ENCODE peak calls at places on chromosomes 1 and 21, in seven cellular contexts. L is lower leg skin, Q is GM12878, T is Peyer's patch, N is tibial nerve, I is IMR-90, C is A549. W is an unnamed sample.

GRCh38 chr1:20325844-20326323 is 35.2 kb downstream of the VWA5B1 start:
- DNase-seq in Q (no peak), L (no peak), T (no peak), C (no peak), I (peak), N (no peak), W (no peak)

GRCh38 chr21:26147535-26147934 is 23.0 kb downstream of the APP start:
- DNase-seq in Q (no peak), T (no peak), C (no peak), N (no peak), L (no peak), I (no peak), W (no peak)

GRCh38 chr1:179825201-179825600 is 52.4 kb downstream of the TOR1AIP2 start:
- DNase-seq in I (no peak), N (peak), Q (no peak), T (no peak), L (peak), C (no peak), W (no peak)

GRCh38 chr1:107941123-107941522 is 23.9 kb downstream of the VAV3 start:
- DNase-seq in Q (no peak), N (no peak), I (no peak), L (no peak), T (no peak), C (no peak), W (no peak)

GRCh38 chr1:72366473-72366872 is 84.1 kb upstream of the NEGR1 start:
- DNase-seq in I (peak), L (peak), Q (no peak), C (no peak), N (no peak), T (no peak), W (no peak)

GRCh38 chr1:32353886-32354570 is 8.3 kb downstream of the FAM229A start:
- DNase-seq in I (peak), Q (no peak), C (no peak), N (no peak), T (no peak), L (no peak), W (peak)

GRCh38 chr1:213417846-213418245 is 366.8 kb downstream of the RPS6KC1 start:
- DNase-seq in C (no peak), N (no peak), L (no peak), Q (no peak), T (no peak), I (no peak), W (no peak)

GRCh38 chr1:227947678-227948492 is at the start of gene WNT9A:
- DNase-seq in T (no peak), N (no peak), C (peak), Q (no peak), L (peak), I (peak), W (peak)

GRCh38 chr1:184156521-184157395 is 105.2 kb downstream of the TSEN15 start:
- DNase-seq in N (no peak), Q (no peak), C (no peak), L (no peak), T (no peak), I (no peak), W (no peak)

GRCh38 chr1:163561570-163562295 is 240.0 kb downstream of the NUF2 start:
- DNase-seq in L (no peak), Q (no peak), N (no peak), T (no peak), C (peak), I (no peak), W (no peak)

GRCh38 chr1:209094384-209094783 is 489.1 kb upstream of the CAMK1G start:
- DNase-seq in T (no peak), C (no peak), N (no peak), L (no peak), I (no peak), Q (no peak), W (no peak)

GRCh38 chr1:161068306-161069200 is 1.1 kb downstream of the ARHGAP30 start:
- DNase-seq in I (no peak), L (peak), Q (peak), C (no peak), T (peak), N (no peak), W (no peak)

GRCh38 chr1:54671985-54672608 is 30.5 kb downstream of the MROH7 start:
- DNase-seq in N (no peak), I (peak), C (peak), T (peak), Q (peak), L (no peak), W (no peak)

GRCh38 chr1:40668769-40669525 is 3.5 kb upstream of the RIMS3 start:
- DNase-seq in L (peak), Q (peak), C (peak), T (peak), N (peak), I (peak), W (peak)

GRCh38 chr1:73673980-73674379 is 524.0 kb downstream of the LRRIQ3 start:
- DNase-seq in Q (no peak), I (no peak), C (no peak), T (no peak), N (no peak), L (no peak), W (no peak)

GRCh38 chr1:115098979-115099692 is 9.8 kb upstream of the TSPAN2 start:
- DNase-seq in I (peak), T (peak), Q (peak), N (no peak), L (no peak), C (peak), W (no peak)

GRCh38 chr1:12380316-12381249 is 150.8 kb downstream of the VPS13D start:
- DNase-seq in C (peak), I (no peak), N (no peak), L (no peak), T (no peak), Q (no peak), W (no peak)

GRCh38 chr1:8646189-8646588 is 171.3 kb downstream of the RERE start:
- DNase-seq in L (no peak), N (no peak), C (no peak), T (no peak), Q (no peak), I (no peak), W (no peak)

GRCh38 chr21:29299046-29299905 is 554 bp downstream of the BACH1 start:
- DNase-seq in N (peak), I (peak), C (peak), Q (no peak), L (peak), T (peak), W (peak)

GRCh38 chr1:179586107-179586823 is 5.4 kb upstream of the TDRD5 start:
- DNase-seq in C (peak), L (peak), Q (no peak), I (no peak), T (no peak), N (no peak), W (no peak)

GRCh38 chr1:31051611-31052010 is 13.9 kb downstream of the PUM1 start:
- DNase-seq in C (no peak), T (no peak), I (no peak), Q (no peak), L (no peak), N (no peak), W (no peak)

GRCh38 chr1:7407980-7408770 is 362.9 kb upstream of the VAMP3 start:
- DNase-seq in T (peak), I (no peak), Q (no peak), N (no peak), L (peak), C (no peak), W (peak)

GRCh38 chr1:59730759-59731478 is 83.8 kb upstream of the HOOK1 start:
- DNase-seq in L (peak), C (peak), Q (no peak), N (peak), T (no peak), I (peak), W (peak)

GRCh38 chr1:147083919-147084272 is 88.4 kb downstream of the PRKAB2 start:
- DNase-seq in I (no peak), L (no peak), N (no peak), T (peak), C (no peak), Q (no peak), W (no peak)

GRCh38 chr1:147080671-147081394 is 91.4 kb downstream of the PRKAB2 start:
- DNase-seq in N (no peak), T (no peak), Q (no peak), I (no peak), L (no peak), C (no peak), W (no peak)

GRCh38 chr1:147086129-147086528 is 86.1 kb downstream of the PRKAB2 start:
- DNase-seq in I (no peak), T (no peak), C (no peak), N (no peak), Q (no peak), L (no peak), W (no peak)

GRCh38 chr1:147080013-147080661 is 92.1 kb downstream of the PRKAB2 start:
- DNase-seq in C (no peak), I (no peak), T (peak), N (no peak), L (no peak), Q (no peak), W (no peak)

GRCh38 chr1:147084273-147085096 is 87.8 kb downstream of the PRKAB2 start:
- DNase-seq in Q (peak), T (peak), I (peak), L (peak), C (peak), N (peak), W (no peak)
- TF ChIP-seq POLR2A in Q (peak), T (no peak), I (peak), L (no peak), C (peak), N (peak), W (no peak)

GRCh38 chr1:26161408-26162219 is 2.7 kb downstream of the FAM110D start:
- DNase-seq in L (no peak), C (peak), I (peak), T (no peak), Q (no peak), N (no peak), W (peak)
- TF ChIP-seq CTCF in L (no peak), C (peak), I (no peak), T (no peak), Q (no peak), N (no peak), W (peak)

DNA sequence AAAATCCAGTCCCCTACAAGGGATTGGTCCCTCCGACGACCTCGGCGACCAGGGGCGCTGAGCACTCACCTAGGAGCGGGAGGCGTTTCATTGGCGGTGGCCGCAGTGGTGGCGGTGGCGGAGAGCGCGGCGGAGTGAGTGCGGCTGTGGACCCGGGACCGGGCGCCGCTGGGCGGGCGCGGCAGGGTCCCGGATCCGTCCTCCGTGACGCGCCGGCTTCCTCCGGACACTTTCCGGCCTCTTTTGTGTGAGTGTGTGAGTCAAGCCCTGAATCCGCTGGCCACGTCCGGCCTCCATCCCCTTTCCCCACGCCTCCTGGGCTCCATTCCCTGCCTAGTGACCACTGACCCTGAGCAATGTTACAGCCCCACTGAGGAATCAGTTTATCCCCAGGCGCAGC is at the start of gene ADGRL4:
- DNase-seq in N (no peak), C (no peak), L (peak), T (no peak), Q (no peak), I (peak), W (peak)
- TF ChIP-seq POLR2A in N (no peak), C (no peak), L (no peak), T (no peak), Q (no peak), I (peak), W (no peak)

GRCh38 chr1:154500533-154500932 is 1.5 kb upstream of the TDRD10 start:
- DNase-seq in L (peak), C (no peak), I (no peak), Q (no peak), N (no peak), T (no peak), W (no peak)
- TF ChIP-seq CTCF in L (no peak), C (no peak), I (no peak), Q (no peak), N (no peak), T (no peak), W (no peak)

GRCh38 chr1:46333300-46334029 is 7.1 kb upstream of the NSUN4 start:
- DNase-seq in Q (peak), T (no peak), I (peak), N (no peak), C (peak), L (no peak), W (no peak)
- TF ChIP-seq POLR2A in Q (peak), T (no peak), I (no peak), N (no peak), C (no peak), L (no peak), W (no peak)